ENCODE peak calls at places on chromosome 6, in five cellular contexts. Q is foreskin fibroblast, A is fibroblast of pulmonary artery, K is cardiac muscle cell, P is fibroblast of villous mesenchyme. W is an unnamed sample.

GRCh38 chr6:82118150-82118562 is 129.4 kb downstream of the IBTK start:
- DNase-seq in Q (no peak), A (peak), K (no peak), P (peak), W (peak)

GRCh38 chr6:15675537-15676170 is 12.8 kb upstream of the DTNBP1 start:
- DNase-seq in Q (no peak), A (no peak), K (no peak), P (no peak), W (no peak)

GRCh38 chr6:157019733-157020132 is 242.6 kb downstream of the ARID1B start:
- DNase-seq in Q (peak), A (peak), K (no peak), P (peak), W (peak)

GRCh38 chr6:45199554-45199953 is 128.6 kb upstream of the RUNX2 start:
- DNase-seq in Q (no peak), A (no peak), K (no peak), P (no peak), W (no peak)

GRCh38 chr6:87154641-87155271 is 609 bp upstream of the ZNF292 start:
- DNase-seq in Q (peak), A (peak), K (no peak), P (peak), W (peak)

GRCh38 chr6:168133186-168133585 is 54.2 kb upstream of the FRMD1 start:
- DNase-seq in Q (peak), A (peak), K (no peak), P (peak), W (peak)

GRCh38 chr6:52881996-52882841 is 27.3 kb downstream of the GSTA3 start:
- DNase-seq in Q (peak), A (peak), K (peak), P (peak), W (peak)

GRCh38 chr6:112636650-112637260 is 289.6 kb downstream of the RFPL4B start:
- DNase-seq in Q (peak), A (peak), K (no peak), P (no peak), W (peak)

GRCh38 chr6:168828800-168829199 is 387.8 kb downstream of the SMOC2 start:
- DNase-seq in Q (no peak), A (peak), K (no peak), P (peak), W (peak)

GRCh38 chr6:98946266-98946817 is 1.4 kb downstream of the FBXL4 start:
- DNase-seq in Q (peak), A (no peak), K (no peak), P (peak), W (no peak)

GRCh38 chr6:164531745-164532144 is 777.7 kb downstream of the C6orf118 start:
- DNase-seq in Q (no peak), A (no peak), K (no peak), P (peak), W (no peak)

DNA sequence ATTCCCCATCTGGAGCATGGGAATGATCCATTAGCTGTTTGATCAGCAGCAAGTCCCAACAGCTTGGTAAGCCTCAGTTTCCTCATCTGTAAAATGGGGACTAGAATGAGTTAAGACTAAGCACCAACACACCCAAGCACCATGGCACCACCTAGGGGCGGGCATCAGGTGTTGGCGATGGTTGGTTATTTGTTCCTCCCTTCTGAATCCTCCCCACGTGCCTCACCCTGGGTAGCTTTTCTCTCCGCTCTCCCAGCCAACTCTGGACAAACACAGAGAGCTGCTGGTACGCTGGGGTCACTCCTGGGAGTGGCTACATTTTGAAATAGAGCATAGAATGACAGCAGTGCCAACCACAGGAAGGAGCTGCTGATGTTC is 13.3 kb upstream of the ITPR3 start:
- DNase-seq in Q (peak), A (no peak), K (no peak), P (no peak), W (no peak)
- TF ChIP-seq CTCF in Q (no peak), A (peak), K (peak), P (peak), W (peak)

GRCh38 chr6:4775591-4776492 is at the start of gene CDYL:
- DNase-seq in Q (peak), A (peak), K (peak), P (peak), W (peak)

GRCh38 chr6:4774715-4775590 is 1.3 kb upstream of the CDYL start:
- DNase-seq in Q (peak), A (no peak), K (peak), P (no peak), W (peak)

GRCh38 chr6:4776493-4776966 is 326 bp downstream of the CDYL start:
- DNase-seq in Q (no peak), A (no peak), K (peak), P (no peak), W (no peak)

GRCh38 chr6:4772750-4773149 is 3.5 kb upstream of the CDYL start:
- DNase-seq in Q (no peak), A (no peak), K (no peak), P (no peak), W (no peak)

DNA sequence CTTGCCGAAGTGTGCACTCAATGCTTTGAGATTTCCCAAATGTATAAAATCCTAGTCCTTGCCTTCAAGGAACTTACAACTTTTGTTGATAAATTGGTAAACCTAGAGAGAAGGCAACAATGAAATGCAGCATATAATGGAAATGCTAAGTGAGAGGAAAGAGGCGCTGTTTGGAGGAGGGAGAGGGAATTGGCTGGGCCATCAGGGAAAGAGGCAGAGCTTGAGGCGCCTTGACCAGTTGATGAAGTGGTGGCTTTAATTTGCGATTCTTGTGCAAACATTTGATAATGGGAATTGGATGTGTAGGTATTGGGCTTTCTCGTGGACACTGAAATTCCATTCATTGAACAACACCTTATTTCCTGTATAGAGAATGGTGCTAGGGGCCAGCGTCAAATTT is 1.9 kb upstream of the CDYL start:
- DNase-seq in Q (peak), A (no peak), K (no peak), P (no peak), W (peak)
- H3K4me3 ChIP-seq in Q (no peak), A (no peak), K (no peak), P (no peak), W (no peak)

DNA sequence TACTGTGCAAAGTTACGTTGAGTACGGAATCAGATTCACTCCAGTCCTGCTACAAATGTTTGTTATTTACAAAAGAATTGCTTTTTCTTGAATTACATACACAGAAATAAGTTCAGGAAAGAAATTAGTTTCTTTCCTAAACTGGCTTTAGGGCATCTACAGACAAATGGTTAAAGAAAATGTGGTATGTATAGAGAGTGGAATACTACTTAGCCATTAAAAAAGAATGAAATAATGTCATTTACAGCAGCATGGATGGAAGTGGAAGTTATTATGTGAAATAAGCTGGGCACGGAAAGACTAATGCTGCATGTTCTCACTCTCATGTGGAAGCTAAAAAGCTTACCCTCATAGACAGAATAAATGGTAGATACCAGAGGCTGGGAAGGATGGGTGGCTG is 142.6 kb upstream of the AKAP12 start:
- DNase-seq in Q (no peak), A (no peak), K (no peak), P (no peak), W (no peak)
- TF ChIP-seq CTCF in Q (no peak), A (no peak), K (no peak), P (no peak), W (no peak)

DNA sequence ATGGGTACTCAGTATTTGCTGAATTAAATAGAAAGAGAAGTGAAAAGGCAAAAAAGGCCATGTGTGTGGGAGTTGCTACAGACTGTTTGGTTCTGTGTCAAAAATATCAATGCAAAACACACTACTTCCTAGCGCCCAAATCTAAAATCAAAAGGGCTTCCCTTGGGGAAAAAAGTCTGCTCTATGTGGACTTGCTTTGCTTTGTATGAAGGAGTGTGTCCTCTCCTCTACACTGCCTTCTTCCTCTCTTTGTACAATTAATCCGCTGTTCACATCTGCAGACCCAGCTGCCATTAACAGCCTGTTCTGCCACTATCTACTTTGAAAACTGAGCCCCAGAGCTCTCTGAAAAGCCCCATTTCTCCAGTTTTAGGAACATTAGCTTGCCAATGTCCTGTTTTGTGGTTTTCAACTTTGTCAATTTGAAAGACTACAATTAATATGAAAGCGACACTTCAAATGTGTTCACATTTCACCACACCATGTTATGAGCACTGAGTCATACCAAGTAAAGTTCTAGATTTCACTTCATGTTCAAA is 102.9 kb downstream of the KIF13A start:
- DNase-seq in Q (no peak), A (no peak), K (no peak), P (peak), W (no peak)
- H3K4me3 ChIP-seq in Q (no peak), A (no peak), K (no peak), P (no peak), W (no peak)

GRCh38 chr6:117346142-117346930 is 79.4 kb downstream of the ROS1 start:
- DNase-seq in Q (peak), A (peak), K (peak), P (peak), W (peak)
- TF ChIP-seq CTCF in Q (peak), A (peak), K (peak), P (peak), W (peak)

DNA sequence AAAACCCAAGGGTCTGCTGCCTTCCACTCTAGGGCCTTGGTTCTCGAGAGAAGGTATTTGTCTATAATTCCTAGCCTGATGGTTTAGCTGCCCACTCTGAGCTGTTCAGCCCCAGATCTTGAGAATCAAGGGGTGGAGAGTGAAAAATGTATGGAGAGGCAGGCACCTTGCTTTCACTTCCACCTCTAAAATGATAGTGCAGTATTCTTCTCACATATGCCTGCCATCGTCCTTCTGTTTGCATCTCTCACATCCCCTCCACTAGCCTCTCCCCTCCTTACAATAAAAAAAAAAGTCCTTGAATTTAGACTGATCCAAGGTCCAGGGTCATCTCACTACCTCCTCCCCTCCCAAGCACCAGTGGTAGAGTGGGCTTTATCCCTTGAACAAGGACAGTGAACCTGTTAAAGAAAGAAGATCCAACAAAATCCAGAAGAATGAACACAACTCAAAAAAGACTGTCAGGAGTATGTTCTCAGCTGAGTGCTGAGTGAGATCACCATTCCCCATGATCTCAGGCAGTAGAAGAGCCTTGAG is 104.2 kb downstream of the HIVEP1 start:
- DNase-seq in Q (no peak), A (no peak), K (no peak), P (no peak), W (no peak)
- H3K4me3 ChIP-seq in Q (no peak), A (no peak), K (no peak), P (no peak), W (no peak)

W was measured in choroid plexus epithelial cell.